ENCODE peak calls at places on chromosome 13, in nine cellular contexts. One of them, this sample, is unnamed.
A peak's percentile ranks its signal among the peaks of the same experiment; 100 is the strongest.

GRCh38 chr13:109243311-109243951 is 543.0 kb downstream of the IRS2 start:
- DNase-seq in GM06990: no peak
- DNase-seq in breast epithelium: peak; percentile 76
- DNase-seq in astrocyte of the cerebellum: peak; percentile 92
- DNase-seq in stomach: no peak
- DNase-seq in fibroblast of mammary gland: peak; percentile 88
- DNase-seq in AG04450: peak; percentile 65
- DNase-seq in dorsolateral prefrontal cortex: no peak
- DNase-seq in Caco-2: no peak
- DNase-seq in this sample: peak; percentile 88

GRCh38 chr13:20370815-20371421 is 138.8 kb upstream of the GJB6 start:
- DNase-seq in GM06990: no peak
- DNase-seq in breast epithelium: no peak
- DNase-seq in dorsolateral prefrontal cortex: no peak
- DNase-seq in fibroblast of mammary gland: no peak
- DNase-seq in stomach: no peak
- DNase-seq in astrocyte of the cerebellum: no peak
- DNase-seq in AG04450: no peak
- DNase-seq in Caco-2: no peak
- DNase-seq in this sample: no peak

GRCh38 chr13:63691474-63691873 is 2275.8 kb upstream of the PCDH20 start:
- DNase-seq in GM06990: no peak
- DNase-seq in astrocyte of the cerebellum: no peak
- DNase-seq in stomach: no peak
- DNase-seq in AG04450: no peak
- DNase-seq in fibroblast of mammary gland: no peak
- DNase-seq in Caco-2: no peak
- DNase-seq in breast epithelium: no peak
- DNase-seq in dorsolateral prefrontal cortex: no peak
- DNase-seq in this sample: no peak

GRCh38 chr13:113990321-113990837 is 16.5 kb upstream of the C13orf46 start:
- DNase-seq in dorsolateral prefrontal cortex: no peak
- DNase-seq in astrocyte of the cerebellum: no peak
- DNase-seq in AG04450: no peak
- DNase-seq in Caco-2: no peak
- DNase-seq in stomach: peak; percentile 4
- DNase-seq in breast epithelium: no peak
- DNase-seq in GM06990: no peak
- DNase-seq in fibroblast of mammary gland: no peak
- DNase-seq in this sample: no peak

GRCh38 chr13:51066091-51066831 is 44.8 kb downstream of the C13orf42 start:
- DNase-seq in GM06990: no peak
- DNase-seq in dorsolateral prefrontal cortex: no peak
- DNase-seq in fibroblast of mammary gland: no peak
- DNase-seq in AG04450: no peak
- DNase-seq in Caco-2: no peak
- DNase-seq in astrocyte of the cerebellum: peak; percentile 31
- DNase-seq in stomach: no peak
- DNase-seq in breast epithelium: peak; percentile 23
- DNase-seq in this sample: peak; percentile 4

GRCh38 chr13:49571299-49572240 is 13.8 kb downstream of the RCBTB1 start:
- DNase-seq in GM06990: peak; percentile 50
- DNase-seq in AG04450: no peak
- DNase-seq in Caco-2: no peak
- DNase-seq in fibroblast of mammary gland: no peak
- DNase-seq in astrocyte of the cerebellum: no peak
- DNase-seq in stomach: no peak
- DNase-seq in dorsolateral prefrontal cortex: no peak
- DNase-seq in breast epithelium: peak; percentile 33
- DNase-seq in this sample: no peak

GRCh38 chr13:114200673-114201005 is 21.6 kb downstream of the CFAP97D2 start:
- DNase-seq in stomach: no peak
- DNase-seq in astrocyte of the cerebellum: no peak
- DNase-seq in breast epithelium: no peak
- DNase-seq in fibroblast of mammary gland: peak; percentile 14
- DNase-seq in GM06990: no peak
- DNase-seq in dorsolateral prefrontal cortex: no peak
- DNase-seq in AG04450: no peak
- DNase-seq in Caco-2: no peak
- DNase-seq in this sample: no peak

GRCh38 chr13:113816248-113816924 is 47.5 kb downstream of the GAS6 start:
- DNase-seq in astrocyte of the cerebellum: no peak
- DNase-seq in AG04450: no peak
- DNase-seq in GM06990: no peak
- DNase-seq in breast epithelium: no peak
- DNase-seq in stomach: no peak
- DNase-seq in dorsolateral prefrontal cortex: no peak
- DNase-seq in fibroblast of mammary gland: peak; percentile 48
- DNase-seq in Caco-2: no peak
- DNase-seq in this sample: no peak

GRCh38 chr13:22948421-22948820 is 232.4 kb upstream of the SGCG start:
- DNase-seq in AG04450: no peak
- DNase-seq in GM06990: no peak
- DNase-seq in fibroblast of mammary gland: no peak
- DNase-seq in astrocyte of the cerebellum: no peak
- DNase-seq in dorsolateral prefrontal cortex: no peak
- DNase-seq in Caco-2: no peak
- DNase-seq in breast epithelium: no peak
- DNase-seq in stomach: no peak
- DNase-seq in this sample: no peak

GRCh38 chr13:19810996-19811881 is 28.5 kb upstream of the PSPC1 start:
- DNase-seq in dorsolateral prefrontal cortex: no peak
- DNase-seq in Caco-2: peak; percentile 79
- DNase-seq in GM06990: no peak
- DNase-seq in astrocyte of the cerebellum: no peak
- DNase-seq in fibroblast of mammary gland: peak; percentile 11
- DNase-seq in AG04450: no peak
- DNase-seq in stomach: no peak
- DNase-seq in breast epithelium: no peak
- DNase-seq in this sample: no peak

GRCh38 chr13:48750588-48751383 is 97.1 kb downstream of the CYSLTR2 start:
- DNase-seq in Caco-2: no peak
- DNase-seq in breast epithelium: no peak
- DNase-seq in stomach: no peak
- DNase-seq in astrocyte of the cerebellum: no peak
- DNase-seq in AG04450: no peak
- DNase-seq in dorsolateral prefrontal cortex: no peak
- DNase-seq in GM06990: no peak
- DNase-seq in fibroblast of mammary gland: peak; percentile 68
- DNase-seq in this sample: no peak

GRCh38 chr13:97141564-97142005 is 80.5 kb upstream of the MBNL2 start:
- DNase-seq in breast epithelium: peak; percentile 61
- DNase-seq in GM06990: no peak
- DNase-seq in astrocyte of the cerebellum: peak; percentile 63
- DNase-seq in AG04450: peak; percentile 71
- DNase-seq in stomach: peak; percentile 56
- DNase-seq in fibroblast of mammary gland: peak; percentile 90
- DNase-seq in Caco-2: peak; percentile 95
- DNase-seq in dorsolateral prefrontal cortex: peak; percentile 35
- DNase-seq in this sample: peak; percentile 73

GRCh38 chr13:47256618-47257017 is 359.8 kb upstream of the HTR2A start:
- DNase-seq in Caco-2: no peak
- DNase-seq in fibroblast of mammary gland: peak; percentile 96
- DNase-seq in AG04450: peak; percentile 42
- DNase-seq in GM06990: no peak
- DNase-seq in dorsolateral prefrontal cortex: no peak
- DNase-seq in breast epithelium: no peak
- DNase-seq in astrocyte of the cerebellum: no peak
- DNase-seq in stomach: no peak
- DNase-seq in this sample: no peak

GRCh38 chr13:80630685-80631121 is 289.8 kb upstream of the SPRY2 start:
- DNase-seq in stomach: no peak
- DNase-seq in dorsolateral prefrontal cortex: no peak
- DNase-seq in astrocyte of the cerebellum: peak; percentile 9
- DNase-seq in GM06990: no peak
- DNase-seq in Caco-2: no peak
- DNase-seq in breast epithelium: no peak
- DNase-seq in fibroblast of mammary gland: peak; percentile 78
- DNase-seq in AG04450: no peak
- DNase-seq in this sample: no peak

GRCh38 chr13:113927661-113928581 is 46.0 kb downstream of the C13orf46 start:
- DNase-seq in stomach: peak; percentile 32
- DNase-seq in fibroblast of mammary gland: peak; percentile 99
- DNase-seq in AG04450: peak; percentile 96
- DNase-seq in astrocyte of the cerebellum: peak; percentile 95
- DNase-seq in GM06990: no peak
- DNase-seq in breast epithelium: peak; percentile 95
- DNase-seq in dorsolateral prefrontal cortex: peak; percentile 15
- DNase-seq in Caco-2: peak; percentile 20
- DNase-seq in this sample: no peak

DNA sequence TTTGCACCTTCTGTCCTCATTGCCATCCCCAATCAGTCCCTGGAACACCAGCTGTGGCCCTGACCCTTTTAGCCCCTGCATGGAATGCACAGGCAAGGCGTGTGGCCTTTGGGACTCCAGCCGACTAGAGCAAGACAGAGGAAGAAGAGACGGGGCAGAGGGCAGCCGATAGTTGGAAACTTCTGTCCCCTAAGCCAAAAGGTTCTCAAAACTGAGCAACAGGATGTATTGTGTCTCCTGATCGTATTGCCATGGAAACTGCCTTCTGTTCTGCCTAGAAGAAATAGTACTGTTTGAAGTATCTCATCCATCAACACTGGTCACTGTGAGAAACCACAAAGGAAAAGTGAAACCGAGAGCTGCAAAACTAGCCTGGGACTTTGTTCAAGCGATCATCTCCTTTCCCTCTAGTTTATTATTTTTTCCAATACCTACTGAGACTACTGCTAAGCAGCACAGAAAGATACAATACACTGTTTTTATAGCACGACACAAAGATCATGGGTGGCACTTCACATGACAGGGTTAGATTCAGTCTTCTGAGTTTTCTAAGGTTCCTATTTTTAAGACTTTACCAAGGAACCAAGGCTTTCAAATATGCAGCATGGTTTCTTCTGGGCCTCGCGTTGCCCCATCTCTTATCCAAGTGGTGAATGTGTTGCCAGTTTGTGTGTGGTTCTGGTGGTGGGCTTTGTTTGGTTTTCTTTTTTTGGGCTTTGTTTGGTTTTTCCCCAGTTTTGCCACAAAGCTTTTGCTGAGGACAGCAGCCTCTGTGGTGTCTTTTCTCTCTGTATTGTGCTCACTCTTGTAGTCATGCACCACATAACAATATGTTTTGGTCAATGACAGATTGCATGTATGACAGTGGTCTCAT is 49.3 kb upstream of the GPR183 start:
- DNase-seq in AG04450: peak; percentile 39
- DNase-seq in fibroblast of mammary gland: peak; percentile 89
- DNase-seq in astrocyte of the cerebellum: peak; percentile 87
- DNase-seq in Caco-2: no peak
- DNase-seq in GM06990: peak; percentile 69
- DNase-seq in stomach: no peak
- DNase-seq in breast epithelium: no peak
- DNase-seq in dorsolateral prefrontal cortex: no peak
- DNase-seq in this sample: no peak
- H3K4me3 ChIP-seq in AG04450: peak overlapping the region; percentile 33
- H3K4me3 ChIP-seq in fibroblast of mammary gland: no peak overlapping the region
- H3K4me3 ChIP-seq in astrocyte of the cerebellum: no peak overlapping the region
- H3K4me3 ChIP-seq in Caco-2: no peak overlapping the region
- H3K4me3 ChIP-seq in GM06990: no peak overlapping the region
- H3K4me3 ChIP-seq in stomach: no peak overlapping the region
- H3K4me3 ChIP-seq in breast epithelium: peak overlapping the region; percentile 55
- H3K4me3 ChIP-seq in dorsolateral prefrontal cortex: no peak overlapping the region
- H3K4me3 ChIP-seq in this sample: no peak overlapping the region

GRCh38 chr13:65613004-65613403 is 1617.1 kb downstream of the PCDH9 start:
- DNase-seq in Caco-2: no peak
- DNase-seq in dorsolateral prefrontal cortex: no peak
- DNase-seq in astrocyte of the cerebellum: no peak
- DNase-seq in fibroblast of mammary gland: no peak
- DNase-seq in AG04450: no peak
- DNase-seq in GM06990: no peak
- DNase-seq in stomach: no peak
- DNase-seq in breast epithelium: no peak
- DNase-seq in this sample: no peak
- TF ChIP-seq CTCF in Caco-2: peak; percentile 46
- TF ChIP-seq CTCF in dorsolateral prefrontal cortex: no peak
- TF ChIP-seq CTCF in astrocyte of the cerebellum: no peak
- TF ChIP-seq CTCF in fibroblast of mammary gland: peak; percentile 34
- TF ChIP-seq CTCF in AG04450: peak; percentile 10
- TF ChIP-seq CTCF in GM06990: no peak
- TF ChIP-seq CTCF in stomach: no peak
- TF ChIP-seq CTCF in breast epithelium: no peak
- TF ChIP-seq CTCF in this sample: peak; percentile 29

DNA sequence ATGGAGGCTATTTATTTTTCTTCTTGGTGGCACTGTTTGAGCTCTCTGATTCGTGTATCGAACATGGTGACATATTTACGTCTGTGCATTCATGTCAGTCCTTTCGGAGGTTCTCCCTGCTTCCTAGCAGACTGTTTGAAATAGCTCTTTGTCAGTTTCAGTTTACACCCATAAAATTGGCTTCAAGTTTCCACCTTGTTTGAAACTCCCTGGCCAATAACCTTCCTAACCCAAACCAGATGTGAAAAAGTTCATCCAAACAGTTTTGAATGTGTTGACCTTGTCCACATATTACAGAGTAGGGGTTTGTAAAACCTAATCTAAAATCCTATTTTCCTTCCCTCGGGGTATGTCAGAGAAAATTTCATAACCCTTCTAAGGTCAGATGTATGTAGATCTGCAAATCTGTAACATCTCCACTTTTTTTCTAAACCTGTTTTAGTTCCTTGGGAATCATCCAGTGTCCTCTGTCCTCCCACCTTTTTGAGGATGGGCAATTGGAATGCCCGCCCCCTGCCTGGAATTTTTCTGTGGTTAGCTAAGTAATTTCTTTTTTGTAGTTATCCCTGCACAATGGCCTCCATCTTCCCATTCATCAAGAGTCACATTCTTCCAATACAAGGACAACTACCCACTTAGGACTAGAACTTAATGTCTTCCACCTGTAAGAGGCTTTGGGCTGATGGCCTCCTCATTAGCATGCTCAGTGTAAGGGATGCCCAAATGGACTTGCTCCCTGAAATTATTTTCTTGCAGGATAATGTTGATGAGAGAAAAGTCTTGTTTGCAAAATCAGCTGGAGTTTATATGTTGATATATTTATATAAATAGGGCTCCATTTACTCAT is 499.8 kb downstream of the GPC6 start:
- DNase-seq in fibroblast of mammary gland: peak; percentile 49
- DNase-seq in breast epithelium: no peak
- DNase-seq in GM06990: no peak
- DNase-seq in dorsolateral prefrontal cortex: no peak
- DNase-seq in astrocyte of the cerebellum: no peak
- DNase-seq in AG04450: no peak
- DNase-seq in Caco-2: no peak
- DNase-seq in stomach: no peak
- DNase-seq in this sample: no peak
- H3K4me3 ChIP-seq in fibroblast of mammary gland: no peak overlapping the region
- H3K4me3 ChIP-seq in breast epithelium: no peak overlapping the region
- H3K4me3 ChIP-seq in GM06990: no peak overlapping the region
- H3K4me3 ChIP-seq in dorsolateral prefrontal cortex: no peak overlapping the region
- H3K4me3 ChIP-seq in astrocyte of the cerebellum: no peak overlapping the region
- H3K4me3 ChIP-seq in AG04450: no peak overlapping the region
- H3K4me3 ChIP-seq in Caco-2: no peak overlapping the region
- H3K4me3 ChIP-seq in stomach: no peak overlapping the region
- H3K4me3 ChIP-seq in this sample: no peak overlapping the region

GRCh38 chr13:36986462-36987240 is 12.5 kb downstream of the ALG5 start:
- DNase-seq in dorsolateral prefrontal cortex: no peak
- DNase-seq in breast epithelium: no peak
- DNase-seq in stomach: no peak
- DNase-seq in fibroblast of mammary gland: peak; percentile 57
- DNase-seq in GM06990: no peak
- DNase-seq in AG04450: no peak
- DNase-seq in Caco-2: no peak
- DNase-seq in astrocyte of the cerebellum: no peak
- DNase-seq in this sample: no peak

GRCh38 chr13:36979361-36980040 is 19.6 kb downstream of the ALG5 start:
- DNase-seq in stomach: no peak
- DNase-seq in AG04450: peak; percentile 26
- DNase-seq in astrocyte of the cerebellum: no peak
- DNase-seq in breast epithelium: no peak
- DNase-seq in GM06990: no peak
- DNase-seq in Caco-2: no peak
- DNase-seq in fibroblast of mammary gland: peak; percentile 29
- DNase-seq in dorsolateral prefrontal cortex: no peak
- DNase-seq in this sample: no peak

GRCh38 chr13:36981156-36981743 is 17.9 kb downstream of the ALG5 start:
- DNase-seq in breast epithelium: no peak
- DNase-seq in GM06990: no peak
- DNase-seq in Caco-2: no peak
- DNase-seq in astrocyte of the cerebellum: peak; percentile 44
- DNase-seq in dorsolateral prefrontal cortex: no peak
- DNase-seq in fibroblast of mammary gland: peak; percentile 75
- DNase-seq in AG04450: peak; percentile 36
- DNase-seq in stomach: no peak
- DNase-seq in this sample: no peak
- TF ChIP-seq CTCF in breast epithelium: peak; percentile 32
- TF ChIP-seq CTCF in GM06990: peak; percentile 36
- TF ChIP-seq CTCF in Caco-2: no peak
- TF ChIP-seq CTCF in astrocyte of the cerebellum: no peak
- TF ChIP-seq CTCF in dorsolateral prefrontal cortex: peak; percentile 70
- TF ChIP-seq CTCF in fibroblast of mammary gland: peak; percentile 52
- TF ChIP-seq CTCF in AG04450: peak; percentile 55
- TF ChIP-seq CTCF in stomach: no peak
- TF ChIP-seq CTCF in this sample: peak; percentile 54